ENCODE peak calls at places on chromosomes 13 and 19, in nine cellular contexts. One of them, this sample, is unnamed.

GRCh38 chr13:41660426-41660825 is 203.1 kb downstream of the RGCC start:
- DNase-seq in effector memory CD8-positive, alpha-beta T cell: no peak
- DNase-seq in HEK293T: no peak
- DNase-seq in activated naive CD8-positive, alpha-beta T cell treated with anti-CD3 and anti-CD28 coated beads, Interleukin-2, amount 50 U/mL, for 24 hours: no peak
- DNase-seq in stimulated activated naive CD4-positive, alpha-beta T cell treated with Interleukin-2 at 50 U/mL for 16 hours: no peak
- DNase-seq in NCI-H446: no peak
- DNase-seq in NCI-H1092: no peak
- DNase-seq in immature natural killer cell: no peak
- DNase-seq in RWPE1: no peak
- DNase-seq in this sample: no peak

GRCh38 chr13:32940601-32941000 is 75.6 kb upstream of the KL start:
- DNase-seq in effector memory CD8-positive, alpha-beta T cell: no peak
- DNase-seq in activated naive CD8-positive, alpha-beta T cell treated with anti-CD3 and anti-CD28 coated beads, Interleukin-2, amount 50 U/mL, for 24 hours: no peak
- DNase-seq in immature natural killer cell: no peak
- DNase-seq in NCI-H1092: no peak
- DNase-seq in stimulated activated naive CD4-positive, alpha-beta T cell treated with Interleukin-2 at 50 U/mL for 16 hours: no peak
- DNase-seq in HEK293T: no peak
- DNase-seq in RWPE1: no peak
- DNase-seq in NCI-H446: no peak
- DNase-seq in this sample: no peak

GRCh38 chr19:46924874-46925547 is 64.2 kb downstream of the ARHGAP35 start:
- DNase-seq in NCI-H446: no peak
- DNase-seq in activated naive CD8-positive, alpha-beta T cell treated with anti-CD3 and anti-CD28 coated beads, Interleukin-2, amount 50 U/mL, for 24 hours: peak; percentile 14
- DNase-seq in NCI-H1092: no peak
- DNase-seq in stimulated activated naive CD4-positive, alpha-beta T cell treated with Interleukin-2 at 50 U/mL for 16 hours: no peak
- DNase-seq in RWPE1: peak; percentile 41
- DNase-seq in effector memory CD8-positive, alpha-beta T cell: no peak
- DNase-seq in immature natural killer cell: peak; percentile 34
- DNase-seq in HEK293T: no peak
- DNase-seq in this sample: no peak

GRCh38 chr13:29902632-29903305 is 52.4 kb upstream of the UBL3 start:
- DNase-seq in immature natural killer cell: no peak
- DNase-seq in HEK293T: no peak
- DNase-seq in NCI-H446: no peak
- DNase-seq in NCI-H1092: no peak
- DNase-seq in effector memory CD8-positive, alpha-beta T cell: no peak
- DNase-seq in RWPE1: no peak
- DNase-seq in stimulated activated naive CD4-positive, alpha-beta T cell treated with Interleukin-2 at 50 U/mL for 16 hours: no peak
- DNase-seq in activated naive CD8-positive, alpha-beta T cell treated with anti-CD3 and anti-CD28 coated beads, Interleukin-2, amount 50 U/mL, for 24 hours: no peak
- DNase-seq in this sample: no peak

GRCh38 chr19:42352216-42352892 is 26.9 kb downstream of the MEGF8 start:
- DNase-seq in immature natural killer cell: no peak
- DNase-seq in NCI-H446: no peak
- DNase-seq in stimulated activated naive CD4-positive, alpha-beta T cell treated with Interleukin-2 at 50 U/mL for 16 hours: no peak
- DNase-seq in effector memory CD8-positive, alpha-beta T cell: peak; percentile 7
- DNase-seq in RWPE1: no peak
- DNase-seq in NCI-H1092: no peak
- DNase-seq in activated naive CD8-positive, alpha-beta T cell treated with anti-CD3 and anti-CD28 coated beads, Interleukin-2, amount 50 U/mL, for 24 hours: peak; percentile 16
- DNase-seq in HEK293T: no peak
- DNase-seq in this sample: no peak

GRCh38 chr19:28700176-28700575 is 512.8 kb downstream of the UQCRFS1 start:
- DNase-seq in NCI-H446: no peak
- DNase-seq in effector memory CD8-positive, alpha-beta T cell: no peak
- DNase-seq in activated naive CD8-positive, alpha-beta T cell treated with anti-CD3 and anti-CD28 coated beads, Interleukin-2, amount 50 U/mL, for 24 hours: no peak
- DNase-seq in NCI-H1092: no peak
- DNase-seq in stimulated activated naive CD4-positive, alpha-beta T cell treated with Interleukin-2 at 50 U/mL for 16 hours: no peak
- DNase-seq in HEK293T: no peak
- DNase-seq in immature natural killer cell: no peak
- DNase-seq in RWPE1: no peak
- DNase-seq in this sample: no peak

GRCh38 chr13:76667551-76667950 is 218.7 kb downstream of the KCTD12 start:
- DNase-seq in NCI-H446: no peak
- DNase-seq in effector memory CD8-positive, alpha-beta T cell: no peak
- DNase-seq in activated naive CD8-positive, alpha-beta T cell treated with anti-CD3 and anti-CD28 coated beads, Interleukin-2, amount 50 U/mL, for 24 hours: no peak
- DNase-seq in RWPE1: peak; percentile 28
- DNase-seq in NCI-H1092: peak; percentile 35
- DNase-seq in immature natural killer cell: no peak
- DNase-seq in stimulated activated naive CD4-positive, alpha-beta T cell treated with Interleukin-2 at 50 U/mL for 16 hours: no peak
- DNase-seq in HEK293T: no peak
- DNase-seq in this sample: no peak

GRCh38 chr13:63636231-63636993 is 2220.8 kb upstream of the PCDH20 start:
- DNase-seq in NCI-H446: no peak
- DNase-seq in RWPE1: peak; percentile 4
- DNase-seq in effector memory CD8-positive, alpha-beta T cell: no peak
- DNase-seq in immature natural killer cell: no peak
- DNase-seq in activated naive CD8-positive, alpha-beta T cell treated with anti-CD3 and anti-CD28 coated beads, Interleukin-2, amount 50 U/mL, for 24 hours: no peak
- DNase-seq in stimulated activated naive CD4-positive, alpha-beta T cell treated with Interleukin-2 at 50 U/mL for 16 hours: no peak
- DNase-seq in NCI-H1092: peak; percentile 3
- DNase-seq in HEK293T: peak; percentile 69
- DNase-seq in this sample: no peak

GRCh38 chr13:61608138-61608537 is 192.5 kb upstream of the PCDH20 start:
- DNase-seq in HEK293T: no peak
- DNase-seq in effector memory CD8-positive, alpha-beta T cell: no peak
- DNase-seq in immature natural killer cell: no peak
- DNase-seq in RWPE1: no peak
- DNase-seq in stimulated activated naive CD4-positive, alpha-beta T cell treated with Interleukin-2 at 50 U/mL for 16 hours: no peak
- DNase-seq in NCI-H446: no peak
- DNase-seq in NCI-H1092: no peak
- DNase-seq in activated naive CD8-positive, alpha-beta T cell treated with anti-CD3 and anti-CD28 coated beads, Interleukin-2, amount 50 U/mL, for 24 hours: no peak
- DNase-seq in this sample: no peak

GRCh38 chr13:28329395-28330158 is 165.4 kb downstream of the FLT1 start:
- DNase-seq in HEK293T: no peak
- DNase-seq in activated naive CD8-positive, alpha-beta T cell treated with anti-CD3 and anti-CD28 coated beads, Interleukin-2, amount 50 U/mL, for 24 hours: no peak
- DNase-seq in NCI-H1092: no peak
- DNase-seq in RWPE1: no peak
- DNase-seq in immature natural killer cell: no peak
- DNase-seq in stimulated activated naive CD4-positive, alpha-beta T cell treated with Interleukin-2 at 50 U/mL for 16 hours: no peak
- DNase-seq in effector memory CD8-positive, alpha-beta T cell: no peak
- DNase-seq in NCI-H446: no peak
- DNase-seq in this sample: no peak

GRCh38 chr13:24251525-24251924 is 57.9 kb upstream of the C1QTNF9 start:
- DNase-seq in stimulated activated naive CD4-positive, alpha-beta T cell treated with Interleukin-2 at 50 U/mL for 16 hours: peak; percentile 86
- DNase-seq in effector memory CD8-positive, alpha-beta T cell: peak; percentile 84
- DNase-seq in immature natural killer cell: peak; percentile 90
- DNase-seq in RWPE1: no peak
- DNase-seq in activated naive CD8-positive, alpha-beta T cell treated with anti-CD3 and anti-CD28 coated beads, Interleukin-2, amount 50 U/mL, for 24 hours: peak; percentile 63
- DNase-seq in HEK293T: no peak
- DNase-seq in NCI-H1092: no peak
- DNase-seq in NCI-H446: no peak
- DNase-seq in this sample: no peak

GRCh38 chr19:11736696-11737095 is 2.0 kb downstream of the ZNF823 start:
- DNase-seq in HEK293T: no peak
- DNase-seq in NCI-H446: peak; percentile 34
- DNase-seq in activated naive CD8-positive, alpha-beta T cell treated with anti-CD3 and anti-CD28 coated beads, Interleukin-2, amount 50 U/mL, for 24 hours: peak; percentile 20
- DNase-seq in stimulated activated naive CD4-positive, alpha-beta T cell treated with Interleukin-2 at 50 U/mL for 16 hours: no peak
- DNase-seq in effector memory CD8-positive, alpha-beta T cell: no peak
- DNase-seq in NCI-H1092: no peak
- DNase-seq in RWPE1: peak; percentile 26
- DNase-seq in immature natural killer cell: no peak
- DNase-seq in this sample: peak; percentile 91

GRCh38 chr19:54792814-54793213 is 10.6 kb upstream of the KIR2DL4 start:
- DNase-seq in stimulated activated naive CD4-positive, alpha-beta T cell treated with Interleukin-2 at 50 U/mL for 16 hours: no peak
- DNase-seq in HEK293T: no peak
- DNase-seq in NCI-H1092: no peak
- DNase-seq in NCI-H446: no peak
- DNase-seq in activated naive CD8-positive, alpha-beta T cell treated with anti-CD3 and anti-CD28 coated beads, Interleukin-2, amount 50 U/mL, for 24 hours: no peak
- DNase-seq in immature natural killer cell: peak; percentile 61
- DNase-seq in effector memory CD8-positive, alpha-beta T cell: no peak
- DNase-seq in RWPE1: no peak
- DNase-seq in this sample: no peak

GRCh38 chr19:49801966-49802661 is 11.0 kb downstream of the FUZ start:
- DNase-seq in immature natural killer cell: no peak
- DNase-seq in HEK293T: peak; percentile 63
- DNase-seq in NCI-H446: peak; percentile 79
- DNase-seq in effector memory CD8-positive, alpha-beta T cell: no peak
- DNase-seq in activated naive CD8-positive, alpha-beta T cell treated with anti-CD3 and anti-CD28 coated beads, Interleukin-2, amount 50 U/mL, for 24 hours: no peak
- DNase-seq in stimulated activated naive CD4-positive, alpha-beta T cell treated with Interleukin-2 at 50 U/mL for 16 hours: no peak
- DNase-seq in RWPE1: no peak
- DNase-seq in NCI-H1092: peak; percentile 81
- DNase-seq in this sample: no peak

GRCh38 chr13:77919351-77920294 is 992 bp upstream of the EDNRB start:
- DNase-seq in HEK293T: peak; percentile 80
- DNase-seq in stimulated activated naive CD4-positive, alpha-beta T cell treated with Interleukin-2 at 50 U/mL for 16 hours: no peak
- DNase-seq in RWPE1: no peak
- DNase-seq in NCI-H1092: peak; percentile 44
- DNase-seq in activated naive CD8-positive, alpha-beta T cell treated with anti-CD3 and anti-CD28 coated beads, Interleukin-2, amount 50 U/mL, for 24 hours: no peak
- DNase-seq in immature natural killer cell: no peak
- DNase-seq in effector memory CD8-positive, alpha-beta T cell: no peak
- DNase-seq in NCI-H446: no peak
- DNase-seq in this sample: no peak

GRCh38 chr19:49153167-49153809 is 1.9 kb downstream of the HRC start:
- DNase-seq in activated naive CD8-positive, alpha-beta T cell treated with anti-CD3 and anti-CD28 coated beads, Interleukin-2, amount 50 U/mL, for 24 hours: no peak
- DNase-seq in NCI-H1092: no peak
- DNase-seq in stimulated activated naive CD4-positive, alpha-beta T cell treated with Interleukin-2 at 50 U/mL for 16 hours: no peak
- DNase-seq in RWPE1: no peak
- DNase-seq in effector memory CD8-positive, alpha-beta T cell: no peak
- DNase-seq in NCI-H446: no peak
- DNase-seq in HEK293T: no peak
- DNase-seq in immature natural killer cell: no peak
- DNase-seq in this sample: no peak

GRCh38 chr13:29110003-29110402 is 289.9 kb downstream of the MTUS2 start:
- DNase-seq in activated naive CD8-positive, alpha-beta T cell treated with anti-CD3 and anti-CD28 coated beads, Interleukin-2, amount 50 U/mL, for 24 hours: no peak
- DNase-seq in NCI-H1092: no peak
- DNase-seq in effector memory CD8-positive, alpha-beta T cell: no peak
- DNase-seq in RWPE1: no peak
- DNase-seq in NCI-H446: no peak
- DNase-seq in stimulated activated naive CD4-positive, alpha-beta T cell treated with Interleukin-2 at 50 U/mL for 16 hours: no peak
- DNase-seq in immature natural killer cell: no peak
- DNase-seq in HEK293T: no peak
- DNase-seq in this sample: no peak

GRCh38 chr19:10372698-10373097 is 7.7 kb downstream of the TYK2 start:
- DNase-seq in effector memory CD8-positive, alpha-beta T cell: no peak
- DNase-seq in HEK293T: no peak
- DNase-seq in stimulated activated naive CD4-positive, alpha-beta T cell treated with Interleukin-2 at 50 U/mL for 16 hours: no peak
- DNase-seq in immature natural killer cell: no peak
- DNase-seq in activated naive CD8-positive, alpha-beta T cell treated with anti-CD3 and anti-CD28 coated beads, Interleukin-2, amount 50 U/mL, for 24 hours: no peak
- DNase-seq in RWPE1: no peak
- DNase-seq in NCI-H446: no peak
- DNase-seq in NCI-H1092: no peak
- DNase-seq in this sample: peak; percentile 96

GRCh38 chr19:8880864-8881488 is 48.8 kb downstream of the MBD3L1 start:
- DNase-seq in HEK293T: no peak
- DNase-seq in activated naive CD8-positive, alpha-beta T cell treated with anti-CD3 and anti-CD28 coated beads, Interleukin-2, amount 50 U/mL, for 24 hours: no peak
- DNase-seq in RWPE1: no peak
- DNase-seq in immature natural killer cell: no peak
- DNase-seq in NCI-H446: no peak
- DNase-seq in effector memory CD8-positive, alpha-beta T cell: no peak
- DNase-seq in stimulated activated naive CD4-positive, alpha-beta T cell treated with Interleukin-2 at 50 U/mL for 16 hours: no peak
- DNase-seq in NCI-H1092: no peak
- DNase-seq in this sample: no peak

GRCh38 chr13:74770361-74770760 is 636.2 kb upstream of the KLF12 start:
- DNase-seq in NCI-H446: no peak
- DNase-seq in stimulated activated naive CD4-positive, alpha-beta T cell treated with Interleukin-2 at 50 U/mL for 16 hours: no peak
- DNase-seq in effector memory CD8-positive, alpha-beta T cell: no peak
- DNase-seq in immature natural killer cell: no peak
- DNase-seq in HEK293T: no peak
- DNase-seq in RWPE1: peak; percentile 4
- DNase-seq in NCI-H1092: no peak
- DNase-seq in activated naive CD8-positive, alpha-beta T cell treated with anti-CD3 and anti-CD28 coated beads, Interleukin-2, amount 50 U/mL, for 24 hours: no peak
- DNase-seq in this sample: no peak

GRCh38 chr13:109220631-109221030 is 565.8 kb downstream of the IRS2 start:
- DNase-seq in NCI-H446: no peak
- DNase-seq in effector memory CD8-positive, alpha-beta T cell: no peak
- DNase-seq in NCI-H1092: no peak
- DNase-seq in RWPE1: no peak
- DNase-seq in activated naive CD8-positive, alpha-beta T cell treated with anti-CD3 and anti-CD28 coated beads, Interleukin-2, amount 50 U/mL, for 24 hours: no peak
- DNase-seq in stimulated activated naive CD4-positive, alpha-beta T cell treated with Interleukin-2 at 50 U/mL for 16 hours: no peak
- DNase-seq in immature natural killer cell: no peak
- DNase-seq in HEK293T: no peak
- DNase-seq in this sample: no peak

GRCh38 chr13:76904507-76904906 is 18.3 kb upstream of the KCTD12 start:
- DNase-seq in immature natural killer cell: no peak
- DNase-seq in NCI-H1092: no peak
- DNase-seq in effector memory CD8-positive, alpha-beta T cell: no peak
- DNase-seq in activated naive CD8-positive, alpha-beta T cell treated with anti-CD3 and anti-CD28 coated beads, Interleukin-2, amount 50 U/mL, for 24 hours: no peak
- DNase-seq in RWPE1: no peak
- DNase-seq in stimulated activated naive CD4-positive, alpha-beta T cell treated with Interleukin-2 at 50 U/mL for 16 hours: no peak
- DNase-seq in NCI-H446: no peak
- DNase-seq in HEK293T: no peak
- DNase-seq in this sample: no peak

GRCh38 chr13:43196171-43196611 is 172.8 kb downstream of the DNAJC15 start:
- DNase-seq in NCI-H446: peak; percentile 87
- DNase-seq in immature natural killer cell: no peak
- DNase-seq in RWPE1: no peak
- DNase-seq in stimulated activated naive CD4-positive, alpha-beta T cell treated with Interleukin-2 at 50 U/mL for 16 hours: no peak
- DNase-seq in effector memory CD8-positive, alpha-beta T cell: no peak
- DNase-seq in activated naive CD8-positive, alpha-beta T cell treated with anti-CD3 and anti-CD28 coated beads, Interleukin-2, amount 50 U/mL, for 24 hours: no peak
- DNase-seq in HEK293T: no peak
- DNase-seq in NCI-H1092: peak; percentile 47
- DNase-seq in this sample: no peak

GRCh38 chr19:38233740-38234251 is 9.8 kb upstream of the DPF1 start:
- DNase-seq in immature natural killer cell: peak; percentile 55
- DNase-seq in RWPE1: peak; percentile 73
- DNase-seq in NCI-H1092: peak; percentile 49
- DNase-seq in HEK293T: peak; percentile 83
- DNase-seq in effector memory CD8-positive, alpha-beta T cell: peak; percentile 69
- DNase-seq in stimulated activated naive CD4-positive, alpha-beta T cell treated with Interleukin-2 at 50 U/mL for 16 hours: peak; percentile 64
- DNase-seq in NCI-H446: peak; percentile 82
- DNase-seq in activated naive CD8-positive, alpha-beta T cell treated with anti-CD3 and anti-CD28 coated beads, Interleukin-2, amount 50 U/mL, for 24 hours: peak; percentile 89
- DNase-seq in this sample: peak; percentile 27

GRCh38 chr13:35700661-35701060 is 224.2 kb upstream of the MAB21L1 start:
- DNase-seq in RWPE1: no peak
- DNase-seq in activated naive CD8-positive, alpha-beta T cell treated with anti-CD3 and anti-CD28 coated beads, Interleukin-2, amount 50 U/mL, for 24 hours: no peak
- DNase-seq in NCI-H446: no peak
- DNase-seq in immature natural killer cell: no peak
- DNase-seq in NCI-H1092: no peak
- DNase-seq in HEK293T: no peak
- DNase-seq in effector memory CD8-positive, alpha-beta T cell: no peak
- DNase-seq in stimulated activated naive CD4-positive, alpha-beta T cell treated with Interleukin-2 at 50 U/mL for 16 hours: no peak
- DNase-seq in this sample: no peak

GRCh38 chr19:45123440-45123850 is 30.5 kb downstream of the PPP1R37 start:
- DNase-seq in immature natural killer cell: no peak
- DNase-seq in activated naive CD8-positive, alpha-beta T cell treated with anti-CD3 and anti-CD28 coated beads, Interleukin-2, amount 50 U/mL, for 24 hours: no peak
- DNase-seq in stimulated activated naive CD4-positive, alpha-beta T cell treated with Interleukin-2 at 50 U/mL for 16 hours: no peak
- DNase-seq in NCI-H1092: no peak
- DNase-seq in effector memory CD8-positive, alpha-beta T cell: no peak
- DNase-seq in RWPE1: peak; percentile 57
- DNase-seq in NCI-H446: peak; percentile 14
- DNase-seq in HEK293T: no peak
- DNase-seq in this sample: no peak

GRCh38 chr19:6891761-6892385 is 4.5 kb downstream of the ADGRE1 start:
- DNase-seq in HEK293T: no peak
- DNase-seq in stimulated activated naive CD4-positive, alpha-beta T cell treated with Interleukin-2 at 50 U/mL for 16 hours: no peak
- DNase-seq in immature natural killer cell: no peak
- DNase-seq in NCI-H446: no peak
- DNase-seq in activated naive CD8-positive, alpha-beta T cell treated with anti-CD3 and anti-CD28 coated beads, Interleukin-2, amount 50 U/mL, for 24 hours: no peak
- DNase-seq in NCI-H1092: no peak
- DNase-seq in effector memory CD8-positive, alpha-beta T cell: no peak
- DNase-seq in RWPE1: no peak
- DNase-seq in this sample: peak; percentile 95

GRCh38 chr19:9865732-9866627 is 30.9 kb downstream of the PIN1 start:
- DNase-seq in NCI-H446: no peak
- DNase-seq in HEK293T: no peak
- DNase-seq in NCI-H1092: no peak
- DNase-seq in immature natural killer cell: peak; percentile 62
- DNase-seq in activated naive CD8-positive, alpha-beta T cell treated with anti-CD3 and anti-CD28 coated beads, Interleukin-2, amount 50 U/mL, for 24 hours: no peak
- DNase-seq in effector memory CD8-positive, alpha-beta T cell: peak; percentile 50
- DNase-seq in RWPE1: no peak
- DNase-seq in stimulated activated naive CD4-positive, alpha-beta T cell treated with Interleukin-2 at 50 U/mL for 16 hours: no peak
- DNase-seq in this sample: no peak

GRCh38 chr19:10111405-10111811 is at the start of gene P2RY11:
- DNase-seq in effector memory CD8-positive, alpha-beta T cell: no peak
- DNase-seq in NCI-H1092: no peak
- DNase-seq in RWPE1: no peak
- DNase-seq in HEK293T: no peak
- DNase-seq in NCI-H446: no peak
- DNase-seq in stimulated activated naive CD4-positive, alpha-beta T cell treated with Interleukin-2 at 50 U/mL for 16 hours: no peak
- DNase-seq in activated naive CD8-positive, alpha-beta T cell treated with anti-CD3 and anti-CD28 coated beads, Interleukin-2, amount 50 U/mL, for 24 hours: peak; percentile 74
- DNase-seq in immature natural killer cell: peak; percentile 54
- DNase-seq in this sample: peak; percentile 90

GRCh38 chr13:66492479-66492878 is 737.7 kb downstream of the PCDH9 start:
- DNase-seq in activated naive CD8-positive, alpha-beta T cell treated with anti-CD3 and anti-CD28 coated beads, Interleukin-2, amount 50 U/mL, for 24 hours: no peak
- DNase-seq in HEK293T: peak; percentile 55
- DNase-seq in effector memory CD8-positive, alpha-beta T cell: no peak
- DNase-seq in RWPE1: no peak
- DNase-seq in immature natural killer cell: no peak
- DNase-seq in stimulated activated naive CD4-positive, alpha-beta T cell treated with Interleukin-2 at 50 U/mL for 16 hours: no peak
- DNase-seq in NCI-H1092: no peak
- DNase-seq in NCI-H446: no peak
- DNase-seq in this sample: no peak

This sample was measured in GF-D8.